ENCODE peak calls at places on chromosomes 13 and 19, in nine cellular contexts. D is GM12891; C is body of pancreas; Y is anterior cingulate cortex; Z is cardiac fibroblast; B is activated effector memory CD4-positive, alpha-beta T cell treated with anti-CD3 and anti-CD28 coated beads, Interleukin-2, amount 50 U/mL, for 16 hours; X is AG09319; M is endodermal cell; F is fibroblast of the conjunctiva. S is an unnamed sample.

GRCh38 chr13:48221301-48222190 is 11.5 kb upstream of the ITM2B start:
- DNase-seq in B (no peak), Y (no peak), X (no peak), C (peak), M (no peak), Z (peak), F (no peak), D (no peak), S (no peak)

GRCh38 chr13:23512762-23513395 is 57.3 kb upstream of the TNFRSF19 start:
- DNase-seq in M (no peak), D (no peak), B (no peak), C (no peak), X (no peak), Z (no peak), F (no peak), Y (no peak), S (no peak)

GRCh38 chr19:22545751-22546150 is 88.4 kb upstream of the ZNF492 start:
- DNase-seq in C (peak), Z (peak), D (peak), M (peak), X (no peak), Y (peak), F (no peak), B (peak), S (no peak)

GRCh38 chr19:24054044-24054935 is 32.7 kb upstream of the ZNF254 start:
- DNase-seq in B (no peak), Y (no peak), M (no peak), X (peak), F (peak), Z (peak), D (no peak), C (no peak), S (no peak)

GRCh38 chr13:98039964-98040363 is 86.5 kb downstream of the IPO5 start:
- DNase-seq in X (no peak), Y (no peak), B (no peak), F (no peak), D (no peak), C (no peak), M (peak), Z (no peak), S (no peak)

GRCh38 chr19:2132731-2133490 is 18.5 kb downstream of the AP3D1 start:
- DNase-seq in B (no peak), Y (no peak), D (no peak), X (no peak), F (no peak), C (no peak), Z (no peak), M (no peak), S (no peak)

GRCh38 chr19:53536223-53536543 is 1.8 kb upstream of the ZNF331 start:
- DNase-seq in D (no peak), Z (no peak), M (no peak), Y (no peak), F (no peak), C (no peak), B (no peak), X (no peak), S (no peak)

GRCh38 chr13:53191091-53191490 is 162.5 kb downstream of the OLFM4 start:
- DNase-seq in Y (no peak), M (peak), B (no peak), C (no peak), Z (peak), F (no peak), X (no peak), D (no peak), S (no peak)

GRCh38 chr13:49533586-49534269 is 38.0 kb downstream of the PHF11 start:
- DNase-seq in D (no peak), X (no peak), M (no peak), Z (no peak), F (no peak), C (no peak), B (no peak), Y (no peak), S (peak)

GRCh38 chr19:2544576-2545415 is 68.9 kb downstream of the GADD45B start:
- DNase-seq in F (no peak), X (no peak), C (no peak), M (no peak), Y (no peak), Z (no peak), B (no peak), D (no peak), S (no peak)

GRCh38 chr19:6061420-6062130 is 48.7 kb downstream of the RFX2 start:
- DNase-seq in B (no peak), D (no peak), Y (no peak), C (no peak), Z (no peak), M (peak), X (no peak), F (no peak), S (no peak)

GRCh38 chr19:41515054-41515652 is 60.8 kb upstream of the CEACAM21 start:
- DNase-seq in C (no peak), D (no peak), Y (no peak), F (no peak), Z (no peak), B (no peak), X (no peak), M (peak), S (no peak)

GRCh38 chr13:75195479-75196111 is 286.4 kb downstream of the TBC1D4 start:
- DNase-seq in X (no peak), B (no peak), D (no peak), M (peak), C (no peak), Y (no peak), Z (peak), F (peak), S (no peak)

GRCh38 chr19:34408421-34408820 is 4.2 kb downstream of the PDCD2L start:
- DNase-seq in C (no peak), M (peak), B (peak), Z (no peak), D (no peak), Y (no peak), X (no peak), F (no peak), S (no peak)

GRCh38 chr19:7550987-7551761 is 15.7 kb downstream of the PNPLA6 start:
- DNase-seq in D (no peak), Y (peak), M (peak), B (peak), Z (peak), X (no peak), F (peak), C (peak), S (peak)

GRCh38 chr19:10353793-10354391 is 14.5 kb upstream of the ICAM3 start:
- DNase-seq in C (peak), D (no peak), Y (no peak), X (no peak), M (peak), B (peak), F (no peak), Z (peak), S (peak)

GRCh38 chr13:46866150-46866549 is 30.7 kb downstream of the HTR2A start:
- DNase-seq in X (peak), B (no peak), Z (peak), F (peak), D (no peak), Y (no peak), C (peak), M (peak), S (no peak)

GRCh38 chr19:10744848-10745293 is 27.0 kb downstream of the DNM2 start:
- DNase-seq in Z (no peak), C (no peak), Y (no peak), D (no peak), B (no peak), X (no peak), M (no peak), F (no peak), S (no peak)

GRCh38 chr13:98858206-98858605 is 105.7 kb upstream of the SLC15A1 start:
- DNase-seq in D (no peak), B (no peak), Z (no peak), F (no peak), C (no peak), Y (no peak), M (no peak), X (no peak), S (no peak)

GRCh38 chr19:5058456-5059190 is 89.7 kb downstream of the KDM4B start:
- DNase-seq in Z (peak), F (no peak), D (no peak), B (no peak), C (no peak), X (no peak), Y (peak), M (no peak), S (no peak)

GRCh38 chr19:35162471-35163326 is 8.2 kb downstream of the FXYD5 start:
- DNase-seq in X (no peak), Z (no peak), Y (no peak), D (no peak), C (no peak), M (no peak), B (peak), F (no peak), S (no peak)

GRCh38 chr19:8576273-8576993 is 809 bp downstream of the MYO1F start:
- DNase-seq in D (no peak), F (no peak), B (peak), C (peak), Y (no peak), M (no peak), X (no peak), Z (no peak), S (no peak)

GRCh38 chr19:38837304-38837626 is 5.7 kb upstream of the ECH1 start:
- DNase-seq in M (peak), Z (no peak), X (no peak), D (no peak), Y (no peak), C (no peak), B (no peak), F (no peak), S (no peak)

GRCh38 chr13:50989476-50989875 is 79.9 kb downstream of the RNASEH2B start:
- DNase-seq in Y (no peak), B (no peak), X (no peak), M (peak), D (no peak), C (no peak), Z (peak), F (no peak), S (no peak)

S was measured in B cell.